ENCODE peak calls at places on chromosomes 6 and 20, in five cellular contexts. One of them, this sample, is unnamed.
A peak's percentile ranks its signal among the peaks of the same experiment; 100 is the strongest.

GRCh38 chr6:2999005-2999620 is 581 bp upstream of the NQO2 start:
- DNase-seq in pancreas: no peak
- DNase-seq in cardiac muscle cell: peak; percentile 83
- DNase-seq in tibial nerve: peak; percentile 65
- DNase-seq in choroid plexus epithelial cell: peak; percentile 88
- DNase-seq in this sample: no peak

GRCh38 chr6:21874372-21874771 is 280.8 kb downstream of the SOX4 start:
- DNase-seq in pancreas: no peak
- DNase-seq in cardiac muscle cell: no peak
- DNase-seq in tibial nerve: no peak
- DNase-seq in choroid plexus epithelial cell: no peak
- DNase-seq in this sample: no peak

GRCh38 chr6:129525055-129525454 is 184.9 kb downstream of the ARHGAP18 start:
- DNase-seq in pancreas: no peak
- DNase-seq in cardiac muscle cell: no peak
- DNase-seq in tibial nerve: no peak
- DNase-seq in choroid plexus epithelial cell: peak; percentile 53
- DNase-seq in this sample: no peak

GRCh38 chr20:60569116-60569515 is 610.9 kb downstream of the CDH26 start:
- DNase-seq in pancreas: no peak
- DNase-seq in tibial nerve: no peak
- DNase-seq in choroid plexus epithelial cell: no peak
- DNase-seq in cardiac muscle cell: no peak
- DNase-seq in this sample: no peak

GRCh38 chr20:9838035-9838377 is 870 bp downstream of the PAK5 start:
- DNase-seq in choroid plexus epithelial cell: no peak
- DNase-seq in cardiac muscle cell: no peak
- DNase-seq in tibial nerve: no peak
- DNase-seq in pancreas: no peak
- DNase-seq in this sample: no peak

GRCh38 chr20:63546686-63547483 is 664 bp downstream of the SRMS start:
- DNase-seq in cardiac muscle cell: no peak
- DNase-seq in pancreas: no peak
- DNase-seq in tibial nerve: no peak
- DNase-seq in choroid plexus epithelial cell: no peak
- DNase-seq in this sample: no peak

GRCh38 chr6:27593861-27594260 is 121.0 kb upstream of the ZNF184 start:
- DNase-seq in cardiac muscle cell: no peak
- DNase-seq in choroid plexus epithelial cell: no peak
- DNase-seq in pancreas: no peak
- DNase-seq in tibial nerve: no peak
- DNase-seq in this sample: no peak

GRCh38 chr6:139392834-139393233 is 18.4 kb upstream of the CITED2 start:
- DNase-seq in cardiac muscle cell: no peak
- DNase-seq in pancreas: no peak
- DNase-seq in tibial nerve: no peak
- DNase-seq in choroid plexus epithelial cell: peak; percentile 18
- DNase-seq in this sample: no peak

GRCh38 chr6:4580361-4580760 is 195.8 kb upstream of the CDYL start:
- DNase-seq in choroid plexus epithelial cell: no peak
- DNase-seq in pancreas: no peak
- DNase-seq in cardiac muscle cell: no peak
- DNase-seq in tibial nerve: no peak
- DNase-seq in this sample: no peak

GRCh38 chr20:33783818-33784217 is 27.3 kb upstream of the CHMP4B start:
- DNase-seq in pancreas: no peak
- DNase-seq in tibial nerve: no peak
- DNase-seq in choroid plexus epithelial cell: no peak
- DNase-seq in cardiac muscle cell: no peak
- DNase-seq in this sample: no peak

GRCh38 chr6:33847867-33848266 is 44.1 kb upstream of the MLN start:
- DNase-seq in cardiac muscle cell: no peak
- DNase-seq in tibial nerve: no peak
- DNase-seq in pancreas: no peak
- DNase-seq in choroid plexus epithelial cell: no peak
- DNase-seq in this sample: no peak

GRCh38 chr20:62065669-62066338 is at the start of gene TAF4:
- DNase-seq in pancreas: peak; percentile 93
- DNase-seq in choroid plexus epithelial cell: peak; percentile 72
- DNase-seq in tibial nerve: peak; percentile 39
- DNase-seq in cardiac muscle cell: peak; percentile 79
- DNase-seq in this sample: peak; percentile 67

GRCh38 chr20:24718696-24719095 is 230.4 kb upstream of the CST7 start:
- DNase-seq in choroid plexus epithelial cell: no peak
- DNase-seq in pancreas: no peak
- DNase-seq in tibial nerve: no peak
- DNase-seq in cardiac muscle cell: no peak
- DNase-seq in this sample: no peak

GRCh38 chr6:131013495-131013894 is 49.5 kb downstream of the EPB41L2 start:
- DNase-seq in tibial nerve: no peak
- DNase-seq in pancreas: no peak
- DNase-seq in choroid plexus epithelial cell: peak; percentile 96
- DNase-seq in cardiac muscle cell: peak; percentile 94
- DNase-seq in this sample: peak; percentile 47

GRCh38 chr6:95133578-95133977 is 443.8 kb upstream of the MANEA start:
- DNase-seq in choroid plexus epithelial cell: peak; percentile 54
- DNase-seq in tibial nerve: no peak
- DNase-seq in cardiac muscle cell: no peak
- DNase-seq in pancreas: no peak
- DNase-seq in this sample: no peak

GRCh38 chr6:16438677-16439615 is 200.6 kb downstream of the GMPR start:
- DNase-seq in choroid plexus epithelial cell: peak; percentile 43
- DNase-seq in pancreas: no peak
- DNase-seq in cardiac muscle cell: peak; percentile 53
- DNase-seq in tibial nerve: no peak
- DNase-seq in this sample: no peak

GRCh38 chr6:106927531-106928398 is 46.8 kb downstream of the CD24 start:
- DNase-seq in cardiac muscle cell: peak; percentile 52
- DNase-seq in choroid plexus epithelial cell: peak; percentile 52
- DNase-seq in pancreas: peak; percentile 79
- DNase-seq in tibial nerve: no peak
- DNase-seq in this sample: peak; percentile 23

GRCh38 chr6:46011241-46012085 is 4.2 kb downstream of the CLIC5 start:
- DNase-seq in cardiac muscle cell: no peak
- DNase-seq in choroid plexus epithelial cell: peak; percentile 77
- DNase-seq in tibial nerve: no peak
- DNase-seq in pancreas: no peak
- DNase-seq in this sample: no peak

GRCh38 chr6:6543181-6543879 is 45.2 kb upstream of the LY86 start:
- DNase-seq in pancreas: no peak
- DNase-seq in choroid plexus epithelial cell: no peak
- DNase-seq in tibial nerve: no peak
- DNase-seq in cardiac muscle cell: no peak
- DNase-seq in this sample: no peak

GRCh38 chr6:149885888-149886287 is 12.0 kb downstream of the RAET1E start:
- DNase-seq in pancreas: no peak
- DNase-seq in choroid plexus epithelial cell: no peak
- DNase-seq in tibial nerve: no peak
- DNase-seq in cardiac muscle cell: no peak
- DNase-seq in this sample: no peak

GRCh38 chr6:11396860-11397259 is 140.7 kb upstream of the TMEM170B start:
- DNase-seq in tibial nerve: no peak
- DNase-seq in choroid plexus epithelial cell: no peak
- DNase-seq in pancreas: no peak
- DNase-seq in cardiac muscle cell: no peak
- DNase-seq in this sample: no peak

DNA sequence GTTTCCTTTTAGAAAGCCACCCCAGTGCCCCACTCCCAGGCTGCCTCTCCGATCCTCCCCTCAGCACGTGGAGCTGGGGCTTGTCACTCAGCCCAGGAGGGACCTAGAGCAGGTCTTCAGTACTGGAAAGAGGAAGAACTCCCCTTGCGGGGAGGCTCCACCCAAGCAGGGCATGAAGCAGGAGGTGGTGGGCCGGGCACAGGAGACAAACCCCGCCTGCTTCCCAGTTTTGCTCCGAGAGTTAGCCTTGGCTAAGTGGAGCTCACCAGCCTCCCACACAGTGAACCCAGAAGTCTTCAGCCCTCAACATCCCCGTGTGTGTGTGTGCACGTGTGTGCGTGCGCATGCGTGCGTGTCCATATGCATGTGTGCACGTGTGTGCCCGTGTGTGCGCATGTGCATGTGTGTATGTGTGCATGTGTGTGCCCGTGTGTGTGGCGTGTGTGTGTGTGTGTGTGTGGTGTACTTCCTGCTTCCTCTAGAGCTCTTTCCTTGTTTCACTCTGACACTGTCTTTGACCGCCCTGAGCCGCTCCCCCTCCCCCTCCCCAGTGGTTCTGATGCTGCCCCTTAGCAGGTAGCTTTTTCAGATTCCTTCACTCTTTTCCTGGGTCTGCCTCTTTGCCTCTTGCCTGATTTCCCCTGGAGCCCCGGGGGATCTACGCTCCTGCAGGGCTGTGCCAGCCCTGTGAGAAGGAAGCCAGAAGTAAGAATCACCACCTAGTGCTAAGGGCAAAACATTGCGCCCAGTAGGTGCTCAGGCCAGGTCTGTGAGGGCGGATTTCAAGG is 239.8 kb downstream of the CDC5L start:
- DNase-seq in cardiac muscle cell: no peak
- DNase-seq in choroid plexus epithelial cell: no peak
- DNase-seq in tibial nerve: peak; percentile 19
- DNase-seq in pancreas: no peak
- DNase-seq in this sample: peak; percentile 33
- TF ChIP-seq CTCF in cardiac muscle cell: peak; percentile 8
- TF ChIP-seq CTCF in choroid plexus epithelial cell: peak; percentile 9
- TF ChIP-seq CTCF in tibial nerve: no peak
- TF ChIP-seq CTCF in pancreas: no peak
- TF ChIP-seq CTCF in this sample: no peak

GRCh38 chr6:51965222-51965801 is 122.1 kb downstream of the PKHD1 start:
- DNase-seq in cardiac muscle cell: no peak
- DNase-seq in tibial nerve: no peak
- DNase-seq in pancreas: no peak
- DNase-seq in choroid plexus epithelial cell: no peak
- DNase-seq in this sample: no peak

GRCh38 chr6:51962355-51962754 is 125.1 kb downstream of the PKHD1 start:
- DNase-seq in tibial nerve: no peak
- DNase-seq in choroid plexus epithelial cell: no peak
- DNase-seq in pancreas: no peak
- DNase-seq in cardiac muscle cell: no peak
- DNase-seq in this sample: no peak

GRCh38 chr6:51963980-51964379 is 123.4 kb downstream of the PKHD1 start:
- DNase-seq in pancreas: no peak
- DNase-seq in cardiac muscle cell: no peak
- DNase-seq in tibial nerve: no peak
- DNase-seq in choroid plexus epithelial cell: no peak
- DNase-seq in this sample: no peak

GRCh38 chr6:51959744-51960383 is 127.5 kb downstream of the PKHD1 start:
- DNase-seq in cardiac muscle cell: peak; percentile 71
- DNase-seq in pancreas: peak; percentile 73
- DNase-seq in choroid plexus epithelial cell: peak; percentile 80
- DNase-seq in tibial nerve: peak; percentile 59
- DNase-seq in this sample: peak; percentile 48

GRCh38 chr6:51960419-51960818 is 127.0 kb downstream of the PKHD1 start:
- DNase-seq in pancreas: no peak
- DNase-seq in choroid plexus epithelial cell: no peak
- DNase-seq in tibial nerve: no peak
- DNase-seq in cardiac muscle cell: no peak
- DNase-seq in this sample: no peak
- H3K4me3 ChIP-seq in pancreas: no peak overlapping the region
- H3K4me3 ChIP-seq in choroid plexus epithelial cell: no peak overlapping the region
- H3K4me3 ChIP-seq in tibial nerve: no peak overlapping the region
- H3K4me3 ChIP-seq in cardiac muscle cell: no peak overlapping the region
- H3K4me3 ChIP-seq in this sample: no peak overlapping the region

DNA sequence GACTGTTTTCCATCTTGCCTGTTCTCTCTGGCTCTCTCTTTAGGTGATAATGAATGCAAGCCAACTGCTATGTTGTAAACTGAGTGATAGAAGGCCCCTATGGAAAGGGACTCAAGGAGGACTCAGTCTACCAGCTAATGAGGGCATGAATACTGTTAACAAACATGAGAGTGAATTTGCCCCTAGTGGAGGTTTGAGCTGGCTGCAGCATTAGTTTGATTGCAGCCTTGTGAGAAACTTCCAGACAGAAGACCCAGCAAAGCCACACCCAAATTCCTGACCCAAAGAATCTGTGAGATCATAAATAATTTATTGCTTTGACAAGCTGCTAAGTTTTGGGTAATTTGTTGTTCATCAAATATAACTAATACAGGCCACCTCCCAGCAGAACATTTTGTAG is 50.0 kb upstream of the PLCB1 start:
- DNase-seq in cardiac muscle cell: peak; percentile 47
- DNase-seq in tibial nerve: no peak
- DNase-seq in choroid plexus epithelial cell: peak; percentile 64
- DNase-seq in pancreas: no peak
- DNase-seq in this sample: no peak
- TF ChIP-seq CTCF in cardiac muscle cell: peak; percentile 35
- TF ChIP-seq CTCF in tibial nerve: no peak
- TF ChIP-seq CTCF in choroid plexus epithelial cell: peak; percentile 64
- TF ChIP-seq CTCF in pancreas: no peak
- TF ChIP-seq CTCF in this sample: peak; percentile 23

DNA sequence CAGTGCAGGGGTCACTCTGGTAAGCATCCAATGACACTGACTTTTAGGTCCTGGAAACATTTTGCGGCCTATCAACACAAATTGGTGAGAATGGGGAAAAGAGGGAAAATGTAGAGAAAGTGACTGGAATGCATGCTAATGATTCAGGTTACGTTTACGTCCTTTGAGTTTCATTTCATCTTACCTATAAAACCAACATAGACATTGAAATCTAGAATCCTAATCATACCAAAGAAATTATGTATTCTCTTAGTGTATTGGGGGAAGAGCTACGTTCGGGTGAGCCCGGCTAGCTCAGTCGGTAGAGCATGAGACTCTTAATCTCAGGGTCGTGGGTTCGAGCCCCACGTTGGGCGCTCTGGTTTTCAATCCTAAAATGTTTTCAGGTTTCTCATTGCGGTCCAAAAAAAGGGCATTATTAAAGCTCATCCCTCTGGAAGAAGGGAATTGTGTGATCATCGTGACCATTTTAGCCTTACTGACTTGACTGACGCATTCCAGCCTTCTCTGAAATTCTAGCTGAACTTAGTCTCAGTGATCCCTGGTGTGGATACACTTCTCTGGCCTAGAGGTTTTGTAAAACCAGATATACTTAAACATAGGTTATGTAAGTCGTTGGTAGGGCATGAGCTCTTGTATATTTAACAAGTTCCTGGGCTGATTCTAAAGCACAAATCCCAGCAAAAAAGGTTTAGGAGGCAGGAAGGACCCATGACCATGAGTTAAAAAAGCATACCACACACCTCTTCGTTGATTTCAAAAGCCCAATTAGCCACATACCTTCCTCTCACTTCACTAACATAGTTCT is 18.3 kb downstream of the HMGN4 start:
- DNase-seq in cardiac muscle cell: peak; percentile 91
- DNase-seq in pancreas: no peak
- DNase-seq in tibial nerve: peak; percentile 18
- DNase-seq in choroid plexus epithelial cell: peak; percentile 90
- DNase-seq in this sample: no peak
- H3K4me3 ChIP-seq in cardiac muscle cell: no peak overlapping the region
- H3K4me3 ChIP-seq in pancreas: no peak overlapping the region
- H3K4me3 ChIP-seq in tibial nerve: no peak overlapping the region
- H3K4me3 ChIP-seq in choroid plexus epithelial cell: peak overlapping the region; percentile 51
- H3K4me3 ChIP-seq in this sample: no peak overlapping the region

DNA sequence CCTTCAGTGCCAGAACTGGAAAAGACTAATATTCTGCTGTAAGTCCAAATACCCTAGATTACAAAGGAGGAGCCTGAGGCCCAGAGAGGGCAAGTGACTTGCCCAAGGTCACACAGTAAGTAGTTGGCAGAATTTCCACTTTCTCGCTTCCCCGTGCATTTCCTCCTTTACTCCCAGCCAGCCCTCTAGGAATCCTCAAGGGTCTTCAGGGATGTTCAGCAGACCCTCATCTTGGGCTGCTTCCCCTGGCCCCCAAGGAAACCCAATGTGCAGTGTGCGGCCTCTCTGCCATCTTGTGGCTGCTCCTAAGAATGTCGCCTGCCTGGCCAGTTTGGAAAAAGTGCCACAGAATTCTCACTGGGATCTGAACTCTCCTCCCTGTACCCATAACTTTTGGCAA is 217.7 kb upstream of the LRFN2 start:
- DNase-seq in tibial nerve: no peak
- DNase-seq in cardiac muscle cell: no peak
- DNase-seq in choroid plexus epithelial cell: peak; percentile 6
- DNase-seq in pancreas: no peak
- DNase-seq in this sample: no peak
- TF ChIP-seq CTCF in tibial nerve: no peak
- TF ChIP-seq CTCF in cardiac muscle cell: peak; percentile 19
- TF ChIP-seq CTCF in choroid plexus epithelial cell: peak; percentile 63
- TF ChIP-seq CTCF in pancreas: no peak
- TF ChIP-seq CTCF in this sample: peak; percentile 36

This sample was measured in heart right ventricle.